ENCODE peak calls at places on chromosomes 16 and 17, in seven cellular contexts. One of them, this sample, is unnamed.

GRCh38 chr16:19783847-19784736 is 66.0 kb downstream of the IQCK start:
- DNase-seq in lower leg skin: no peak
- DNase-seq in caudate nucleus: no peak
- DNase-seq in activated CD4-positive, alpha-beta memory T cell treated with anti-CD3 and anti-CD28 coated beads, Interleukin-2, amount 10 ng/mL, durations not matched to agents 7 days and 5 days: no peak
- DNase-seq in HAP-1: no peak
- DNase-seq in HFF-Myc: no peak
- DNase-seq in NCI-H82: no peak
- DNase-seq in this sample: no peak

GRCh38 chr16:3283525-3284447 is 495 bp downstream of the ZNF263 start:
- DNase-seq in lower leg skin: no peak
- DNase-seq in caudate nucleus: no peak
- DNase-seq in HFF-Myc: no peak
- DNase-seq in activated CD4-positive, alpha-beta memory T cell treated with anti-CD3 and anti-CD28 coated beads, Interleukin-2, amount 10 ng/mL, durations not matched to agents 7 days and 5 days: peak; percentile 22
- DNase-seq in NCI-H82: no peak
- DNase-seq in HAP-1: no peak
- DNase-seq in this sample: no peak

GRCh38 chr17:78764871-78765270 is 17.2 kb downstream of the CYTH1 start:
- DNase-seq in NCI-H82: no peak
- DNase-seq in lower leg skin: no peak
- DNase-seq in caudate nucleus: no peak
- DNase-seq in activated CD4-positive, alpha-beta memory T cell treated with anti-CD3 and anti-CD28 coated beads, Interleukin-2, amount 10 ng/mL, durations not matched to agents 7 days and 5 days: no peak
- DNase-seq in HFF-Myc: no peak
- DNase-seq in HAP-1: no peak
- DNase-seq in this sample: no peak

GRCh38 chr16:48426244-48427135 is 41.3 kb upstream of the SIAH1 start:
- DNase-seq in HAP-1: no peak
- DNase-seq in lower leg skin: no peak
- DNase-seq in NCI-H82: no peak
- DNase-seq in caudate nucleus: no peak
- DNase-seq in activated CD4-positive, alpha-beta memory T cell treated with anti-CD3 and anti-CD28 coated beads, Interleukin-2, amount 10 ng/mL, durations not matched to agents 7 days and 5 days: no peak
- DNase-seq in HFF-Myc: no peak
- DNase-seq in this sample: no peak

GRCh38 chr16:4315185-4316102 is at the start of gene GLIS2:
- DNase-seq in activated CD4-positive, alpha-beta memory T cell treated with anti-CD3 and anti-CD28 coated beads, Interleukin-2, amount 10 ng/mL, durations not matched to agents 7 days and 5 days: peak; percentile 34
- DNase-seq in HFF-Myc: no peak
- DNase-seq in lower leg skin: peak; percentile 93
- DNase-seq in caudate nucleus: peak; percentile 45
- DNase-seq in HAP-1: peak; percentile 91
- DNase-seq in NCI-H82: peak; percentile 94
- DNase-seq in this sample: no peak

GRCh38 chr17:57975044-57975443 is 13.0 kb downstream of the VEZF1 start:
- DNase-seq in lower leg skin: no peak
- DNase-seq in HAP-1: no peak
- DNase-seq in caudate nucleus: no peak
- DNase-seq in activated CD4-positive, alpha-beta memory T cell treated with anti-CD3 and anti-CD28 coated beads, Interleukin-2, amount 10 ng/mL, durations not matched to agents 7 days and 5 days: no peak
- DNase-seq in HFF-Myc: no peak
- DNase-seq in NCI-H82: no peak
- DNase-seq in this sample: no peak

GRCh38 chr17:11557727-11558452 is 40.4 kb upstream of the DNAH9 start:
- DNase-seq in lower leg skin: peak; percentile 80
- DNase-seq in HFF-Myc: no peak
- DNase-seq in NCI-H82: no peak
- DNase-seq in HAP-1: no peak
- DNase-seq in activated CD4-positive, alpha-beta memory T cell treated with anti-CD3 and anti-CD28 coated beads, Interleukin-2, amount 10 ng/mL, durations not matched to agents 7 days and 5 days: no peak
- DNase-seq in caudate nucleus: no peak
- DNase-seq in this sample: no peak

GRCh38 chr17:55336426-55336825 is 71.7 kb downstream of the HLF start:
- DNase-seq in activated CD4-positive, alpha-beta memory T cell treated with anti-CD3 and anti-CD28 coated beads, Interleukin-2, amount 10 ng/mL, durations not matched to agents 7 days and 5 days: no peak
- DNase-seq in HAP-1: no peak
- DNase-seq in NCI-H82: no peak
- DNase-seq in lower leg skin: no peak
- DNase-seq in caudate nucleus: no peak
- DNase-seq in HFF-Myc: no peak
- DNase-seq in this sample: no peak

GRCh38 chr17:36972905-36973304 is 24.2 kb downstream of the AATF start:
- DNase-seq in lower leg skin: no peak
- DNase-seq in activated CD4-positive, alpha-beta memory T cell treated with anti-CD3 and anti-CD28 coated beads, Interleukin-2, amount 10 ng/mL, durations not matched to agents 7 days and 5 days: no peak
- DNase-seq in HAP-1: no peak
- DNase-seq in NCI-H82: no peak
- DNase-seq in caudate nucleus: no peak
- DNase-seq in HFF-Myc: no peak
- DNase-seq in this sample: no peak

GRCh38 chr17:21043296-21044232 is 753 bp upstream of the USP22 start:
- DNase-seq in HAP-1: peak; percentile 99
- DNase-seq in caudate nucleus: peak; percentile 99
- DNase-seq in NCI-H82: peak; percentile 100
- DNase-seq in lower leg skin: peak; percentile 99
- DNase-seq in HFF-Myc: peak; percentile 90
- DNase-seq in activated CD4-positive, alpha-beta memory T cell treated with anti-CD3 and anti-CD28 coated beads, Interleukin-2, amount 10 ng/mL, durations not matched to agents 7 days and 5 days: peak; percentile 98
- DNase-seq in this sample: peak; percentile 98

GRCh38 chr16:10791048-10791447 is 27.5 kb downstream of the TVP23A start:
- DNase-seq in activated CD4-positive, alpha-beta memory T cell treated with anti-CD3 and anti-CD28 coated beads, Interleukin-2, amount 10 ng/mL, durations not matched to agents 7 days and 5 days: no peak
- DNase-seq in caudate nucleus: no peak
- DNase-seq in NCI-H82: no peak
- DNase-seq in HAP-1: no peak
- DNase-seq in HFF-Myc: no peak
- DNase-seq in lower leg skin: no peak
- DNase-seq in this sample: no peak

GRCh38 chr16:71537643-71538042 is 11.4 kb downstream of the CHST4 start:
- DNase-seq in caudate nucleus: no peak
- DNase-seq in HAP-1: peak; percentile 48
- DNase-seq in NCI-H82: peak; percentile 75
- DNase-seq in HFF-Myc: no peak
- DNase-seq in activated CD4-positive, alpha-beta memory T cell treated with anti-CD3 and anti-CD28 coated beads, Interleukin-2, amount 10 ng/mL, durations not matched to agents 7 days and 5 days: peak; percentile 42
- DNase-seq in lower leg skin: no peak
- DNase-seq in this sample: peak; percentile 58

GRCh38 chr17:81902023-81902652 is at the start of gene NPB:
- DNase-seq in HAP-1: no peak
- DNase-seq in caudate nucleus: no peak
- DNase-seq in lower leg skin: no peak
- DNase-seq in NCI-H82: peak; percentile 50
- DNase-seq in HFF-Myc: no peak
- DNase-seq in activated CD4-positive, alpha-beta memory T cell treated with anti-CD3 and anti-CD28 coated beads, Interleukin-2, amount 10 ng/mL, durations not matched to agents 7 days and 5 days: no peak
- DNase-seq in this sample: no peak

GRCh38 chr17:42526031-42526444 is 10.0 kb upstream of the NAGLU start:
- DNase-seq in caudate nucleus: no peak
- DNase-seq in activated CD4-positive, alpha-beta memory T cell treated with anti-CD3 and anti-CD28 coated beads, Interleukin-2, amount 10 ng/mL, durations not matched to agents 7 days and 5 days: no peak
- DNase-seq in NCI-H82: no peak
- DNase-seq in lower leg skin: no peak
- DNase-seq in HAP-1: no peak
- DNase-seq in HFF-Myc: no peak
- DNase-seq in this sample: no peak

GRCh38 chr17:5225668-5226457 is 8.8 kb downstream of the SCIMP start:
- DNase-seq in caudate nucleus: no peak
- DNase-seq in activated CD4-positive, alpha-beta memory T cell treated with anti-CD3 and anti-CD28 coated beads, Interleukin-2, amount 10 ng/mL, durations not matched to agents 7 days and 5 days: no peak
- DNase-seq in lower leg skin: no peak
- DNase-seq in HAP-1: no peak
- DNase-seq in NCI-H82: no peak
- DNase-seq in HFF-Myc: no peak
- DNase-seq in this sample: no peak

GRCh38 chr16:46950009-46950408 is 23.5 kb downstream of the DNAJA2 start:
- DNase-seq in activated CD4-positive, alpha-beta memory T cell treated with anti-CD3 and anti-CD28 coated beads, Interleukin-2, amount 10 ng/mL, durations not matched to agents 7 days and 5 days: no peak
- DNase-seq in HFF-Myc: no peak
- DNase-seq in HAP-1: no peak
- DNase-seq in NCI-H82: no peak
- DNase-seq in caudate nucleus: no peak
- DNase-seq in lower leg skin: no peak
- DNase-seq in this sample: no peak

GRCh38 chr17:57090560-57091185 is 5.6 kb downstream of the AKAP1 start:
- DNase-seq in NCI-H82: no peak
- DNase-seq in HAP-1: peak; percentile 46
- DNase-seq in HFF-Myc: no peak
- DNase-seq in lower leg skin: no peak
- DNase-seq in activated CD4-positive, alpha-beta memory T cell treated with anti-CD3 and anti-CD28 coated beads, Interleukin-2, amount 10 ng/mL, durations not matched to agents 7 days and 5 days: no peak
- DNase-seq in caudate nucleus: no peak
- DNase-seq in this sample: no peak

GRCh38 chr16:54936086-54936978 is 5.7 kb downstream of the IRX5 start:
- DNase-seq in HFF-Myc: no peak
- DNase-seq in NCI-H82: peak; percentile 56
- DNase-seq in HAP-1: no peak
- DNase-seq in caudate nucleus: no peak
- DNase-seq in lower leg skin: peak; percentile 89
- DNase-seq in activated CD4-positive, alpha-beta memory T cell treated with anti-CD3 and anti-CD28 coated beads, Interleukin-2, amount 10 ng/mL, durations not matched to agents 7 days and 5 days: no peak
- DNase-seq in this sample: no peak

GRCh38 chr17:80270104-80270503 is 9.5 kb downstream of the RNF213 start:
- DNase-seq in caudate nucleus: no peak
- DNase-seq in lower leg skin: no peak
- DNase-seq in activated CD4-positive, alpha-beta memory T cell treated with anti-CD3 and anti-CD28 coated beads, Interleukin-2, amount 10 ng/mL, durations not matched to agents 7 days and 5 days: no peak
- DNase-seq in NCI-H82: peak; percentile 80
- DNase-seq in HFF-Myc: no peak
- DNase-seq in HAP-1: no peak
- DNase-seq in this sample: no peak

GRCh38 chr17:46832306-46832895 is 13.9 kb upstream of the WNT3 start:
- DNase-seq in HFF-Myc: no peak
- DNase-seq in NCI-H82: no peak
- DNase-seq in HAP-1: no peak
- DNase-seq in lower leg skin: no peak
- DNase-seq in caudate nucleus: no peak
- DNase-seq in activated CD4-positive, alpha-beta memory T cell treated with anti-CD3 and anti-CD28 coated beads, Interleukin-2, amount 10 ng/mL, durations not matched to agents 7 days and 5 days: no peak
- DNase-seq in this sample: no peak

GRCh38 chr16:65540913-65541312 is 419.1 kb upstream of the CDH11 start:
- DNase-seq in HAP-1: no peak
- DNase-seq in lower leg skin: no peak
- DNase-seq in HFF-Myc: no peak
- DNase-seq in caudate nucleus: no peak
- DNase-seq in activated CD4-positive, alpha-beta memory T cell treated with anti-CD3 and anti-CD28 coated beads, Interleukin-2, amount 10 ng/mL, durations not matched to agents 7 days and 5 days: no peak
- DNase-seq in NCI-H82: no peak
- DNase-seq in this sample: no peak

GRCh38 chr16:82138478-82139285 is 31.3 kb downstream of the MPHOSPH6 start:
- DNase-seq in HAP-1: no peak
- DNase-seq in lower leg skin: no peak
- DNase-seq in activated CD4-positive, alpha-beta memory T cell treated with anti-CD3 and anti-CD28 coated beads, Interleukin-2, amount 10 ng/mL, durations not matched to agents 7 days and 5 days: no peak
- DNase-seq in caudate nucleus: no peak
- DNase-seq in NCI-H82: no peak
- DNase-seq in HFF-Myc: no peak
- DNase-seq in this sample: no peak

GRCh38 chr16:81140930-81141780 is 45.0 kb upstream of the GCSH start:
- DNase-seq in HFF-Myc: no peak
- DNase-seq in activated CD4-positive, alpha-beta memory T cell treated with anti-CD3 and anti-CD28 coated beads, Interleukin-2, amount 10 ng/mL, durations not matched to agents 7 days and 5 days: no peak
- DNase-seq in HAP-1: peak; percentile 46
- DNase-seq in NCI-H82: peak; percentile 20
- DNase-seq in lower leg skin: no peak
- DNase-seq in caudate nucleus: no peak
- DNase-seq in this sample: no peak

GRCh38 chr17:77489898-77490265 is 349.1 kb downstream of the SEC14L1 start:
- DNase-seq in NCI-H82: no peak
- DNase-seq in HFF-Myc: no peak
- DNase-seq in caudate nucleus: peak; percentile 51
- DNase-seq in lower leg skin: peak; percentile 94
- DNase-seq in HAP-1: no peak
- DNase-seq in activated CD4-positive, alpha-beta memory T cell treated with anti-CD3 and anti-CD28 coated beads, Interleukin-2, amount 10 ng/mL, durations not matched to agents 7 days and 5 days: no peak
- DNase-seq in this sample: no peak

GRCh38 chr17:31521632-31522283 is 130.3 kb downstream of the RAB11FIP4 start:
- DNase-seq in caudate nucleus: no peak
- DNase-seq in NCI-H82: no peak
- DNase-seq in HFF-Myc: no peak
- DNase-seq in HAP-1: no peak
- DNase-seq in lower leg skin: no peak
- DNase-seq in activated CD4-positive, alpha-beta memory T cell treated with anti-CD3 and anti-CD28 coated beads, Interleukin-2, amount 10 ng/mL, durations not matched to agents 7 days and 5 days: no peak
- DNase-seq in this sample: no peak

GRCh38 chr17:72697602-72698146 is 394.8 kb downstream of the SLC39A11 start:
- DNase-seq in caudate nucleus: no peak
- DNase-seq in HFF-Myc: no peak
- DNase-seq in HAP-1: peak; percentile 32
- DNase-seq in NCI-H82: no peak
- DNase-seq in lower leg skin: no peak
- DNase-seq in activated CD4-positive, alpha-beta memory T cell treated with anti-CD3 and anti-CD28 coated beads, Interleukin-2, amount 10 ng/mL, durations not matched to agents 7 days and 5 days: no peak
- DNase-seq in this sample: no peak

GRCh38 chr16:24950275-24950674 is 64.9 kb downstream of the ARHGAP17 start:
- DNase-seq in activated CD4-positive, alpha-beta memory T cell treated with anti-CD3 and anti-CD28 coated beads, Interleukin-2, amount 10 ng/mL, durations not matched to agents 7 days and 5 days: no peak
- DNase-seq in NCI-H82: no peak
- DNase-seq in HAP-1: no peak
- DNase-seq in caudate nucleus: no peak
- DNase-seq in lower leg skin: peak; percentile 61
- DNase-seq in HFF-Myc: no peak
- DNase-seq in this sample: no peak

GRCh38 chr16:80656161-80656560 is 115.4 kb downstream of the DYNLRB2 start:
- DNase-seq in HFF-Myc: no peak
- DNase-seq in caudate nucleus: no peak
- DNase-seq in lower leg skin: no peak
- DNase-seq in activated CD4-positive, alpha-beta memory T cell treated with anti-CD3 and anti-CD28 coated beads, Interleukin-2, amount 10 ng/mL, durations not matched to agents 7 days and 5 days: no peak
- DNase-seq in NCI-H82: no peak
- DNase-seq in HAP-1: no peak
- DNase-seq in this sample: no peak

GRCh38 chr17:27513849-27514248 is 57.6 kb downstream of the KSR1 start:
- DNase-seq in activated CD4-positive, alpha-beta memory T cell treated with anti-CD3 and anti-CD28 coated beads, Interleukin-2, amount 10 ng/mL, durations not matched to agents 7 days and 5 days: no peak
- DNase-seq in NCI-H82: peak; percentile 49
- DNase-seq in HFF-Myc: no peak
- DNase-seq in lower leg skin: no peak
- DNase-seq in caudate nucleus: peak; percentile 50
- DNase-seq in HAP-1: peak; percentile 83
- DNase-seq in this sample: no peak

GRCh38 chr16:88132836-88133506 is 181.7 kb downstream of the BANP start:
- DNase-seq in lower leg skin: no peak
- DNase-seq in caudate nucleus: no peak
- DNase-seq in HAP-1: no peak
- DNase-seq in HFF-Myc: no peak
- DNase-seq in NCI-H82: peak; percentile 14
- DNase-seq in activated CD4-positive, alpha-beta memory T cell treated with anti-CD3 and anti-CD28 coated beads, Interleukin-2, amount 10 ng/mL, durations not matched to agents 7 days and 5 days: no peak
- DNase-seq in this sample: no peak

GRCh38 chr17:7887482-7888183 is 956 bp upstream of the CHD3 start:
- DNase-seq in HFF-Myc: peak; percentile 95
- DNase-seq in activated CD4-positive, alpha-beta memory T cell treated with anti-CD3 and anti-CD28 coated beads, Interleukin-2, amount 10 ng/mL, durations not matched to agents 7 days and 5 days: peak; percentile 91
- DNase-seq in caudate nucleus: peak; percentile 86
- DNase-seq in lower leg skin: peak; percentile 97
- DNase-seq in NCI-H82: peak; percentile 98
- DNase-seq in HAP-1: peak; percentile 95
- DNase-seq in this sample: peak; percentile 94

GRCh38 chr17:71208111-71208704 is 912.6 kb upstream of the SOX9 start:
- DNase-seq in HFF-Myc: no peak
- DNase-seq in lower leg skin: no peak
- DNase-seq in activated CD4-positive, alpha-beta memory T cell treated with anti-CD3 and anti-CD28 coated beads, Interleukin-2, amount 10 ng/mL, durations not matched to agents 7 days and 5 days: no peak
- DNase-seq in caudate nucleus: no peak
- DNase-seq in HAP-1: no peak
- DNase-seq in NCI-H82: no peak
- DNase-seq in this sample: no peak

GRCh38 chr17:28717578-28718316 is at the start of gene RAB34:
- DNase-seq in lower leg skin: peak; percentile 94
- DNase-seq in NCI-H82: peak; percentile 93
- DNase-seq in activated CD4-positive, alpha-beta memory T cell treated with anti-CD3 and anti-CD28 coated beads, Interleukin-2, amount 10 ng/mL, durations not matched to agents 7 days and 5 days: peak; percentile 23
- DNase-seq in HAP-1: no peak
- DNase-seq in HFF-Myc: no peak
- DNase-seq in caudate nucleus: peak; percentile 27
- DNase-seq in this sample: no peak

GRCh38 chr17:71302721-71303549 is 817.9 kb upstream of the SOX9 start:
- DNase-seq in activated CD4-positive, alpha-beta memory T cell treated with anti-CD3 and anti-CD28 coated beads, Interleukin-2, amount 10 ng/mL, durations not matched to agents 7 days and 5 days: no peak
- DNase-seq in HFF-Myc: no peak
- DNase-seq in HAP-1: no peak
- DNase-seq in lower leg skin: no peak
- DNase-seq in caudate nucleus: no peak
- DNase-seq in NCI-H82: no peak
- DNase-seq in this sample: no peak

GRCh38 chr16:23514381-23515152 is 4.3 kb upstream of the GGA2 start:
- DNase-seq in activated CD4-positive, alpha-beta memory T cell treated with anti-CD3 and anti-CD28 coated beads, Interleukin-2, amount 10 ng/mL, durations not matched to agents 7 days and 5 days: peak; percentile 57
- DNase-seq in NCI-H82: no peak
- DNase-seq in HAP-1: no peak
- DNase-seq in lower leg skin: no peak
- DNase-seq in caudate nucleus: no peak
- DNase-seq in HFF-Myc: no peak
- DNase-seq in this sample: peak; percentile 80

GRCh38 chr17:49783051-49783715 is 5.3 kb upstream of the KAT7 start:
- DNase-seq in lower leg skin: no peak
- DNase-seq in HAP-1: peak; percentile 13
- DNase-seq in NCI-H82: peak; percentile 97
- DNase-seq in caudate nucleus: no peak
- DNase-seq in HFF-Myc: no peak
- DNase-seq in activated CD4-positive, alpha-beta memory T cell treated with anti-CD3 and anti-CD28 coated beads, Interleukin-2, amount 10 ng/mL, durations not matched to agents 7 days and 5 days: no peak
- DNase-seq in this sample: no peak

This sample was measured in activated CD8-positive, alpha-beta T cell treated with anti-CD3 and anti-CD28 coated beads, Interleukin-2, amount 10 ng/mL, durations not matched to agents 7 days and 5 days.